ENCODE peak calls at places on chromosomes 12 and 14, in five cellular contexts. C is colonic mucosa; W is activated CD4-positive, alpha-beta T cell treated with anti-CD3 and anti-CD28 coated beads, Interleukin-2, amount 10 ng/mL, durations not matched to agents 24 days and 14 days; Z is NCI-H460; P is C1 segment of cervical spinal cord. T is an unnamed sample.

GRCh38 chr14:95490727-95491451 is 25.6 kb downstream of the SYNE3 start:
- DNase-seq in C (peak), P (no peak), Z (no peak), W (no peak), T (peak)

GRCh38 chr12:65121049-65121955 is at the start of gene WIF1:
- DNase-seq in P (no peak), Z (no peak), W (peak), C (no peak), T (peak)

GRCh38 chr14:32330356-32331226 is 1.5 kb downstream of the AKAP6 start:
- DNase-seq in P (peak), C (no peak), Z (no peak), W (no peak), T (no peak)

GRCh38 chr12:12909995-12910391 is 18.6 kb downstream of the GPRC5A start:
- DNase-seq in W (no peak), Z (no peak), P (no peak), C (no peak), T (no peak)

GRCh38 chr14:51304428-51304827 is 64.4 kb downstream of the TMX1 start:
- DNase-seq in P (no peak), C (no peak), Z (no peak), W (no peak), T (peak)

GRCh38 chr14:91888641-91889476 is 21.5 kb upstream of the TC2N start:
- DNase-seq in Z (no peak), W (no peak), P (peak), C (no peak), T (no peak)

GRCh38 chr14:95452176-95452889 is 64.1 kb downstream of the SYNE3 start:
- DNase-seq in Z (no peak), W (peak), P (no peak), C (no peak), T (no peak)

GRCh38 chr12:54195736-54196347 is 7.1 kb upstream of the SMUG1 start:
- DNase-seq in P (no peak), Z (no peak), C (no peak), W (no peak), T (no peak)

GRCh38 chr12:127928178-127928577 is 338.8 kb upstream of the TMEM132C start:
- DNase-seq in P (no peak), W (no peak), C (no peak), Z (no peak), T (no peak)

GRCh38 chr12:113874326-113874725 is 91.8 kb downstream of the RBM19 start:
- DNase-seq in Z (no peak), W (no peak), P (no peak), C (no peak), T (no peak)

GRCh38 chr12:120677765-120678473 is 9.0 kb upstream of the MLEC start:
- DNase-seq in W (peak), C (no peak), P (no peak), Z (no peak), T (peak)

GRCh38 chr12:63917864-63918742 is 73.6 kb downstream of the SRGAP1 start:
- DNase-seq in C (peak), W (no peak), P (no peak), Z (peak), T (peak)

GRCh38 chr12:128603573-128604120 is 220.1 kb downstream of the SLC15A4 start:
- DNase-seq in Z (no peak), C (peak), W (no peak), P (no peak), T (no peak)

GRCh38 chr12:114319422-114319821 is 86.5 kb downstream of the TBX5 start:
- DNase-seq in Z (no peak), W (no peak), C (no peak), P (no peak), T (peak)

GRCh38 chr14:74478996-74479635 is 14.0 kb downstream of the NPC2 start:
- DNase-seq in P (peak), C (no peak), Z (peak), W (no peak), T (no peak)

GRCh38 chr14:51448831-51449665 is 202.7 kb upstream of the FRMD6 start:
- DNase-seq in C (no peak), P (no peak), W (no peak), Z (no peak), T (peak)

GRCh38 chr12:122454739-122455138 is 32.3 kb upstream of the CLIP1 start:
- DNase-seq in W (no peak), P (no peak), Z (no peak), C (no peak), T (no peak)

GRCh38 chr14:32345311-32345771 is 16.2 kb downstream of the AKAP6 start:
- DNase-seq in W (no peak), Z (peak), P (no peak), C (peak), T (no peak)

GRCh38 chr12:117561990-117562389 is 200.6 kb upstream of the NOS1 start:
- DNase-seq in W (no peak), C (no peak), P (no peak), Z (no peak), T (no peak)

GRCh38 chr12:109671482-109671881 is 42.1 kb upstream of the FAM222A start:
- DNase-seq in P (no peak), Z (no peak), C (no peak), W (no peak), T (no peak)

GRCh38 chr14:96088131-96088880 is 49.1 kb downstream of the C14orf132 start:
- DNase-seq in C (no peak), W (no peak), Z (no peak), P (no peak), T (no peak)

GRCh38 chr12:16473610-16474326 is 126.3 kb downstream of the MGST1 start:
- DNase-seq in P (no peak), W (no peak), Z (no peak), C (no peak), T (no peak)

GRCh38 chr14:74792249-74793039 is 29.3 kb downstream of the YLPM1 start:
- DNase-seq in P (no peak), Z (no peak), W (peak), C (no peak), T (no peak)